ENCODE peak calls at places on chromosomes 6 and 20, in ten cellular contexts. F, Z, N, S, I, U, T, O, K and L are unnamed samples.

GRCh38 chr6:26022737-26023136 is 60.1 kb downstream of the TRIM38 start:
- DNase-seq in F (no peak), Z (no peak), N (no peak), S (no peak), I (no peak), U (no peak), T (no peak), O (no peak), K (no peak), L (no peak)

GRCh38 chr20:4563534-4563933 is 158.2 kb upstream of the PRND start:
- DNase-seq in F (no peak), Z (no peak), N (no peak), S (no peak), I (no peak), U (peak; percentile 69), T (peak; percentile 67), O (no peak), K (no peak), L (no peak)

GRCh38 chr6:113495521-113495920 is 361.6 kb upstream of the MARCKS start:
- DNase-seq in F (no peak), Z (no peak), N (no peak), S (no peak), I (no peak), U (no peak), T (peak; percentile 90), O (peak; percentile 83), K (no peak), L (no peak)

GRCh38 chr6:95614094-95614493 is 36.8 kb downstream of the MANEA start:
- DNase-seq in F (no peak), Z (no peak), N (no peak), S (no peak), I (no peak), U (no peak), T (no peak), O (no peak), K (no peak), L (no peak)

GRCh38 chr6:136764522-136764993 is 27.7 kb downstream of the MAP3K5 start:
- DNase-seq in F (no peak), Z (no peak), N (peak; percentile 37), S (no peak), I (no peak), U (no peak), T (no peak), O (no peak), K (no peak), L (no peak)

GRCh38 chr20:44834693-44835092 is 24.3 kb upstream of the RIMS4 start:
- DNase-seq in F (no peak), Z (no peak), N (no peak), S (no peak), I (no peak), U (no peak), T (no peak), O (no peak), K (no peak), L (no peak)

GRCh38 chr20:61450549-61450948 is 198.5 kb downstream of the CDH4 start:
- DNase-seq in F (no peak), Z (no peak), N (no peak), S (no peak), I (no peak), U (no peak), T (no peak), O (no peak), K (no peak), L (no peak)

GRCh38 chr6:21342496-21342895 is 251.1 kb upstream of the SOX4 start:
- DNase-seq in F (no peak), Z (no peak), N (no peak), S (no peak), I (no peak), U (no peak), T (no peak), O (no peak), K (no peak), L (no peak)

GRCh38 chr20:22475662-22476061 is 108.7 kb downstream of the FOXA2 start:
- DNase-seq in F (no peak), Z (no peak), N (no peak), S (no peak), I (no peak), U (no peak), T (no peak), O (no peak), K (no peak), L (no peak)

GRCh38 chr6:151959086-151959485 is 151.6 kb downstream of the ESR1 start:
- DNase-seq in F (no peak), Z (no peak), N (no peak), S (no peak), I (no peak), U (no peak), T (no peak), O (no peak), K (no peak), L (no peak)

GRCh38 chr6:139858444-139858843 is 484.0 kb upstream of the CITED2 start:
- DNase-seq in F (no peak), Z (peak; percentile 34), N (no peak), S (no peak), I (no peak), U (no peak), T (no peak), O (peak; percentile 66), K (no peak), L (no peak)

GRCh38 chr6:91569071-91569470 is 982.2 kb upstream of the MAP3K7 start:
- DNase-seq in F (no peak), Z (no peak), N (no peak), S (no peak), I (no peak), U (no peak), T (peak; percentile 16), O (no peak), K (no peak), L (no peak)

GRCh38 chr20:25289886-25290597 is 42.2 kb downstream of the PYGB start:
- DNase-seq in F (no peak), Z (no peak), N (no peak), S (no peak), I (no peak), U (no peak), T (no peak), O (no peak), K (no peak), L (no peak)

GRCh38 chr6:138307352-138307751 is 70.4 kb upstream of the SMIM28 start:
- DNase-seq in F (no peak), Z (peak; percentile 81), N (no peak), S (no peak), I (no peak), U (no peak), T (no peak), O (peak; percentile 58), K (no peak), L (no peak)

GRCh38 chr20:59333260-59333845 is 32.9 kb downstream of the EDN3 start:
- DNase-seq in F (no peak), Z (no peak), N (no peak), S (no peak), I (no peak), U (no peak), T (no peak), O (no peak), K (no peak), L (no peak)

DNA sequence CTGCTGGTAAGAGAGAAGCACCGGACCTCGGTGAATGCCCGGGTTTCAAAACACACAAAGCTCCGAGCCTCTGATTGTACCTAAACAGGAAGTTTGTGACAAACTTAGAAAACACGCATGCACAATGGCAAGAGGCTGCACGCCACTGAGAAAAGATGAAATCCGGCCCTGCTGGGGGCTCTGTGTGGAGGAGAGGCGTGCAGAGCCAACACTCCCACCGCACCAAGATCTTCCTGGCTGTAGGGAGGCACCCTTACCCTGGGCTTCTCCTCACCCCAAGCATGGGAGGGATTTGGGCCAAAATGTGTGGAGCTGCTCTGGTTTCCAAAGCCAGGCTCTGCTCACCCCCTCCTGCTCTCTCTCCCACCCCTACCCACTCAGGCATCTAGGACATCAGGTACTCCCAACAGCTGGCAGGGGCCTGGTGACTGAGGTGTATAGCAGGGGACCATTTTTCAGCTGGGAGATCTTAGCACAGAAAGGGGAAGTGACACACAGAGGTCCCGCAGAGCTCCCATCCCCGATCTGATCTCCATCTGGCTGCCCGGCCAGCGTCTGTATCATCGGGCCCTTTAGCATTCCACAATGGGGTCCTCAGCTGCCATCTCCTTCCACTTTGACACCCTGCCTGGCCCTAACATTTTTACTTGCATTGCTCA is 84.2 kb downstream of the TRERF1 start:
- DNase-seq in F (no peak), Z (no peak), N (no peak), S (no peak), I (no peak), U (no peak), T (no peak), O (peak; percentile 17), K (peak; percentile 74), L (no peak)
- H3K27ac ChIP-seq in F (no peak overlapping the region), Z (no peak overlapping the region), N (peak overlapping the region; percentile 55), S (no peak overlapping the region), I (no peak overlapping the region), U (no peak overlapping the region), T (peak overlapping the region; percentile 6), O (no peak overlapping the region), K (peak overlapping the region; percentile 84), L (peak overlapping the region; percentile 32)

GRCh38 chr20:21102691-21103311 is 3.4 kb downstream of the LINC00237 start:
- DNase-seq in F (peak; percentile 64), Z (no peak), N (peak; percentile 63), S (peak; percentile 64), I (no peak), U (no peak), T (no peak), O (no peak), K (peak; percentile 78), L (no peak)
- H3K4me3 ChIP-seq in F (peak overlapping the region; percentile 61), Z (no peak overlapping the region), N (peak overlapping the region; percentile 55), S (no peak overlapping the region), I (no peak overlapping the region), U (peak overlapping the region; percentile 27), T (no peak overlapping the region), O (peak overlapping the region; percentile 38), K (peak overlapping the region; percentile 56), L (peak overlapping the region; percentile 20)

DNA sequence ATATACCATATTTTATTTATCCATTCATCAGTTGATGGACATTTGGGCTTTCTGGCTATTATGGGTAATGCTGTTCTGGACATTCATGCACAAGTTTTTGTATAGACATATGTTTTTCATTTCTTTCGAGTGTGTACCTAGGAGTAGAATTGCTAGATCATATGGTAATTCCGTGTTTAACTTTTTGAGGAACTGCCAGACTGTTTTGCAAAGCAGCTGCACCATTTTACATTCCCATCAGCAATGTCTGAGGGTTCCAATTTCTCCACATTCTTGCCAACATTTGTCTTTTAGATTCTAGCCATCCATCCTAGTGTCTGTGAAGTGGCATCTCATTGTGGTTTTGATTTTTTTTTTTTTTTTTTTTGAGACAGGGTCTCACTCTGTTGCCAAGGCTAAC is 20.8 kb downstream of the SRC start:
- DNase-seq in F (no peak), Z (no peak), N (no peak), S (no peak), I (no peak), U (no peak), T (no peak), O (no peak), K (no peak), L (no peak)
- H3K27ac ChIP-seq in F (no peak overlapping the region), Z (no peak overlapping the region), N (no peak overlapping the region), S (no peak overlapping the region), I (no peak overlapping the region), U (no peak overlapping the region), T (no peak overlapping the region), O (no peak overlapping the region), K (no peak overlapping the region), L (no peak overlapping the region)

DNA sequence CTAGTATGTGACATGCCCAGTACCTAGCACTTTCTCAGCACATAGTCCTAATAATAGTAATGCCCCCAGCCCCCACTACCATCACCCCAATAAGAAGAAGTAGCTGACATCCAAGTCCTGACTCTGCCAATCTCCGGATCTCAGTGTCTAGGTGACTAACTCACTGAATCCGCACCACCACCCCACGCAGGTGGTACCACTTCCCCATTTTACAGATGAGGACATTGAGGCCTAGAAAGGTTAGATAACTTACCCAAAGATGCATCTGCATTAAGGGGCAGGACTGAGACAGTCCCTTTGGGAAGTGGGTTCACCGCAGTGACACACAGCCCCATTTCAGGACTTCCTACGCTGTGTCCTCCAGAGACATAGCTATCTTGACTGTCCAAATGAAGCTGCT is 241.2 kb downstream of the TFAP2C start:
- DNase-seq in F (no peak), Z (no peak), N (no peak), S (no peak), I (no peak), U (no peak), T (no peak), O (no peak), K (no peak), L (no peak)
- H3K4me3 ChIP-seq in F (no peak overlapping the region), Z (no peak overlapping the region), N (no peak overlapping the region), S (no peak overlapping the region), I (no peak overlapping the region), U (no peak overlapping the region), T (no peak overlapping the region), O (no peak overlapping the region), K (no peak overlapping the region), L (no peak overlapping the region)